ENCODE peak calls at places on chromosomes 16 and 17, in eight cellular contexts. One of them, this sample, is unnamed.

GRCh38 chr17:57939797-57940196 is 15.4 kb downstream of the CUEDC1 start:
- DNase-seq in NB4: peak
- DNase-seq in epithelial cell of esophagus: no peak
- DNase-seq in uterus: no peak
- DNase-seq in heart right ventricle: no peak
- DNase-seq in upper lobe of right lung: peak
- DNase-seq in BJ: no peak
- DNase-seq in IMR-90: no peak
- DNase-seq in this sample: no peak

GRCh38 chr17:61400058-61400785 is 579 bp downstream of the TBX2 start:
- DNase-seq in epithelial cell of esophagus: no peak
- DNase-seq in upper lobe of right lung: peak
- DNase-seq in BJ: no peak
- DNase-seq in heart right ventricle: no peak
- DNase-seq in NB4: no peak
- DNase-seq in uterus: peak
- DNase-seq in IMR-90: peak
- DNase-seq in this sample: no peak

GRCh38 chr16:4373909-4374742 is 2.5 kb downstream of the VASN start:
- DNase-seq in epithelial cell of esophagus: peak
- DNase-seq in IMR-90: peak
- DNase-seq in NB4: no peak
- DNase-seq in heart right ventricle: peak
- DNase-seq in uterus: peak
- DNase-seq in upper lobe of right lung: peak
- DNase-seq in BJ: peak
- DNase-seq in this sample: peak

GRCh38 chr17:49339359-49339758 is 22.7 kb downstream of the ZNF652 start:
- DNase-seq in heart right ventricle: no peak
- DNase-seq in IMR-90: no peak
- DNase-seq in epithelial cell of esophagus: no peak
- DNase-seq in uterus: no peak
- DNase-seq in NB4: no peak
- DNase-seq in BJ: no peak
- DNase-seq in upper lobe of right lung: no peak
- DNase-seq in this sample: no peak

GRCh38 chr16:84582958-84583516 is 34.8 kb downstream of the COTL1 start:
- DNase-seq in NB4: no peak
- DNase-seq in BJ: no peak
- DNase-seq in uterus: no peak
- DNase-seq in IMR-90: peak
- DNase-seq in heart right ventricle: no peak
- DNase-seq in epithelial cell of esophagus: no peak
- DNase-seq in upper lobe of right lung: no peak
- DNase-seq in this sample: peak

GRCh38 chr17:45222273-45222993 is 748 bp downstream of the FMNL1 start:
- DNase-seq in epithelial cell of esophagus: no peak
- DNase-seq in BJ: no peak
- DNase-seq in upper lobe of right lung: no peak
- DNase-seq in heart right ventricle: no peak
- DNase-seq in uterus: no peak
- DNase-seq in NB4: peak
- DNase-seq in IMR-90: no peak
- DNase-seq in this sample: no peak

GRCh38 chr16:29663829-29664132 is 734 bp downstream of the SPN start:
- DNase-seq in upper lobe of right lung: no peak
- DNase-seq in BJ: no peak
- DNase-seq in uterus: no peak
- DNase-seq in heart right ventricle: no peak
- DNase-seq in epithelial cell of esophagus: no peak
- DNase-seq in NB4: no peak
- DNase-seq in IMR-90: no peak
- DNase-seq in this sample: no peak

GRCh38 chr17:7883781-7884386 is 4.7 kb upstream of the CHD3 start:
- DNase-seq in uterus: no peak
- DNase-seq in BJ: no peak
- DNase-seq in IMR-90: peak
- DNase-seq in heart right ventricle: no peak
- DNase-seq in upper lobe of right lung: no peak
- DNase-seq in NB4: peak
- DNase-seq in epithelial cell of esophagus: no peak
- DNase-seq in this sample: peak

GRCh38 chr16:10923146-10923649 is 19.1 kb downstream of the DEXI start:
- DNase-seq in NB4: no peak
- DNase-seq in heart right ventricle: no peak
- DNase-seq in upper lobe of right lung: no peak
- DNase-seq in IMR-90: no peak
- DNase-seq in BJ: no peak
- DNase-seq in epithelial cell of esophagus: no peak
- DNase-seq in uterus: no peak
- DNase-seq in this sample: no peak

GRCh38 chr16:15694499-15694898 is 44.5 kb downstream of the NDE1 start:
- DNase-seq in IMR-90: no peak
- DNase-seq in epithelial cell of esophagus: no peak
- DNase-seq in upper lobe of right lung: no peak
- DNase-seq in heart right ventricle: no peak
- DNase-seq in NB4: no peak
- DNase-seq in BJ: no peak
- DNase-seq in uterus: no peak
- DNase-seq in this sample: peak

GRCh38 chr16:50267151-50267631 is 840 bp downstream of the ADCY7 start:
- DNase-seq in uterus: no peak
- DNase-seq in BJ: no peak
- DNase-seq in epithelial cell of esophagus: no peak
- DNase-seq in IMR-90: no peak
- DNase-seq in heart right ventricle: no peak
- DNase-seq in NB4: peak
- DNase-seq in upper lobe of right lung: no peak
- DNase-seq in this sample: no peak

GRCh38 chr17:63442549-63443035 is 3.5 kb downstream of the CYB561 start:
- DNase-seq in IMR-90: no peak
- DNase-seq in BJ: no peak
- DNase-seq in epithelial cell of esophagus: no peak
- DNase-seq in uterus: no peak
- DNase-seq in heart right ventricle: no peak
- DNase-seq in NB4: peak
- DNase-seq in upper lobe of right lung: no peak
- DNase-seq in this sample: no peak
- TF ChIP-seq CTCF in IMR-90: peak
- TF ChIP-seq CTCF in BJ: peak
- TF ChIP-seq CTCF in epithelial cell of esophagus: no peak
- TF ChIP-seq CTCF in uterus: no peak
- TF ChIP-seq CTCF in heart right ventricle: peak
- TF ChIP-seq CTCF in NB4: no peak
- TF ChIP-seq CTCF in upper lobe of right lung: no peak
- TF ChIP-seq CTCF in this sample: peak

GRCh38 chr16:8893976-8894690 is 12.0 kb downstream of the LITAFD start:
- DNase-seq in epithelial cell of esophagus: no peak
- DNase-seq in BJ: no peak
- DNase-seq in upper lobe of right lung: peak
- DNase-seq in IMR-90: no peak
- DNase-seq in uterus: no peak
- DNase-seq in NB4: no peak
- DNase-seq in heart right ventricle: no peak
- DNase-seq in this sample: no peak

GRCh38 chr16:8890549-8890921 is 8.4 kb downstream of the LITAFD start:
- DNase-seq in epithelial cell of esophagus: no peak
- DNase-seq in IMR-90: no peak
- DNase-seq in uterus: no peak
- DNase-seq in heart right ventricle: no peak
- DNase-seq in upper lobe of right lung: no peak
- DNase-seq in BJ: no peak
- DNase-seq in NB4: no peak
- DNase-seq in this sample: no peak

GRCh38 chr16:8889893-8890548 is 7.9 kb downstream of the LITAFD start:
- DNase-seq in IMR-90: no peak
- DNase-seq in upper lobe of right lung: peak
- DNase-seq in heart right ventricle: no peak
- DNase-seq in BJ: no peak
- DNase-seq in epithelial cell of esophagus: no peak
- DNase-seq in uterus: no peak
- DNase-seq in NB4: no peak
- DNase-seq in this sample: no peak

GRCh38 chr16:8893426-8893825 is 11.3 kb downstream of the LITAFD start:
- DNase-seq in NB4: no peak
- DNase-seq in epithelial cell of esophagus: no peak
- DNase-seq in heart right ventricle: no peak
- DNase-seq in upper lobe of right lung: peak
- DNase-seq in uterus: no peak
- DNase-seq in IMR-90: no peak
- DNase-seq in BJ: no peak
- DNase-seq in this sample: no peak

DNA sequence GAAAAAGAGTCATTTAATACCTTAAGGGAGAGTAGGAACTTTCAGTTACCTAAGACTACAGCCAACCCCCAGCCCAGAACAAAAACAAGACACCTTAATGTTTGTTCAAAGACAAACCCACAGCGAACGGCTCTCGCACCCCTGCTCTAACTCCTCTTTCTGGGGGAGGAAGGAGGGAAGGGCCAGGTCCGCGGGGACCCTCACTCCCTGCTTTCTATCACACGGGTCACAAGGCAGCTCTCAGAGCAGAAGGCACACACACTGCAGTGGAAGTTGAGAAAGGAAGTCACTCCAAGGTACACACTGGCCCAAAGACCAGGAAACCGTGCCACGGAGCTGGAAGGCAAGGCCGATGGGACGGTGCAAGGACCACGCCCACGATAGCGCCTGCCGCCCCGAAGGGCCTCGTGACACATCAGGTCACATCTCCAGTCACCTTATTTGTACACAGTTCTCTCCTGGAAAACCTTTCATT is 10.0 kb downstream of the LITAFD start:
- DNase-seq in epithelial cell of esophagus: no peak
- DNase-seq in uterus: no peak
- DNase-seq in NB4: no peak
- DNase-seq in IMR-90: no peak
- DNase-seq in upper lobe of right lung: peak
- DNase-seq in heart right ventricle: no peak
- DNase-seq in BJ: no peak
- DNase-seq in this sample: peak
- H3K4me3 ChIP-seq in epithelial cell of esophagus: no peak
- H3K4me3 ChIP-seq in uterus: no peak
- H3K4me3 ChIP-seq in NB4: no peak
- H3K4me3 ChIP-seq in IMR-90: no peak
- H3K4me3 ChIP-seq in upper lobe of right lung: no peak
- H3K4me3 ChIP-seq in heart right ventricle: no peak
- H3K4me3 ChIP-seq in BJ: no peak
- H3K4me3 ChIP-seq in this sample: no peak

GRCh38 chr17:14200354-14200753 is 36.3 kb downstream of the CDRT15 start:
- DNase-seq in BJ: no peak
- DNase-seq in IMR-90: no peak
- DNase-seq in uterus: no peak
- DNase-seq in upper lobe of right lung: no peak
- DNase-seq in heart right ventricle: no peak
- DNase-seq in epithelial cell of esophagus: no peak
- DNase-seq in NB4: no peak
- DNase-seq in this sample: no peak

GRCh38 chr17:14198013-14198412 is 38.6 kb downstream of the CDRT15 start:
- DNase-seq in NB4: no peak
- DNase-seq in uterus: no peak
- DNase-seq in upper lobe of right lung: peak
- DNase-seq in IMR-90: no peak
- DNase-seq in BJ: no peak
- DNase-seq in heart right ventricle: peak
- DNase-seq in epithelial cell of esophagus: no peak
- DNase-seq in this sample: no peak

GRCh38 chr17:14197582-14197981 is 39.1 kb downstream of the CDRT15 start:
- DNase-seq in BJ: no peak
- DNase-seq in upper lobe of right lung: no peak
- DNase-seq in IMR-90: no peak
- DNase-seq in NB4: no peak
- DNase-seq in uterus: no peak
- DNase-seq in epithelial cell of esophagus: no peak
- DNase-seq in heart right ventricle: no peak
- DNase-seq in this sample: no peak

GRCh38 chr17:14198575-14198974 is 38.1 kb downstream of the CDRT15 start:
- DNase-seq in BJ: no peak
- DNase-seq in upper lobe of right lung: no peak
- DNase-seq in heart right ventricle: no peak
- DNase-seq in epithelial cell of esophagus: no peak
- DNase-seq in NB4: no peak
- DNase-seq in IMR-90: no peak
- DNase-seq in uterus: no peak
- DNase-seq in this sample: no peak

GRCh38 chr17:14196337-14196997 is 40.2 kb downstream of the CDRT15 start:
- DNase-seq in BJ: no peak
- DNase-seq in uterus: no peak
- DNase-seq in IMR-90: no peak
- DNase-seq in upper lobe of right lung: no peak
- DNase-seq in NB4: peak
- DNase-seq in heart right ventricle: no peak
- DNase-seq in epithelial cell of esophagus: no peak
- DNase-seq in this sample: no peak
- TF ChIP-seq CTCF in BJ: no peak
- TF ChIP-seq CTCF in uterus: no peak
- TF ChIP-seq CTCF in IMR-90: peak
- TF ChIP-seq CTCF in upper lobe of right lung: peak
- TF ChIP-seq CTCF in NB4: peak
- TF ChIP-seq CTCF in heart right ventricle: no peak
- TF ChIP-seq CTCF in epithelial cell of esophagus: peak
- TF ChIP-seq CTCF in this sample: peak

GRCh38 chr16:70686376-70687171 is 721 bp upstream of the MTSS2 start:
- DNase-seq in uterus: no peak
- DNase-seq in epithelial cell of esophagus: no peak
- DNase-seq in heart right ventricle: no peak
- DNase-seq in IMR-90: no peak
- DNase-seq in upper lobe of right lung: no peak
- DNase-seq in NB4: peak
- DNase-seq in BJ: no peak
- DNase-seq in this sample: no peak
- H3K4me3 ChIP-seq in uterus: peak
- H3K4me3 ChIP-seq in epithelial cell of esophagus: peak
- H3K4me3 ChIP-seq in heart right ventricle: peak
- H3K4me3 ChIP-seq in IMR-90: peak
- H3K4me3 ChIP-seq in upper lobe of right lung: peak
- H3K4me3 ChIP-seq in NB4: peak
- H3K4me3 ChIP-seq in BJ: peak
- H3K4me3 ChIP-seq in this sample: peak

This sample was measured in fibroblast of mammary gland.